ENCODE peak calls at places on chromosomes 2 and 18, in five cellular contexts. One of them, this sample, is unnamed.

GRCh38 chr2:148552675-148553331 is 91.7 kb upstream of the EPC2 start:
- DNase-seq in IMR-90: peak
- DNase-seq in K562: no peak
- DNase-seq in GM12878: no peak
- DNase-seq in HepG2: no peak
- DNase-seq in this sample: no peak

GRCh38 chr2:235501663-235502009 is 7.8 kb downstream of the AGAP1 start:
- DNase-seq in IMR-90: no peak
- DNase-seq in K562: no peak
- DNase-seq in HepG2: no peak
- DNase-seq in GM12878: no peak
- DNase-seq in this sample: no peak

GRCh38 chr2:6692061-6692460 is 173.6 kb downstream of the CMPK2 start:
- DNase-seq in K562: no peak
- DNase-seq in GM12878: no peak
- DNase-seq in HepG2: no peak
- DNase-seq in IMR-90: no peak
- DNase-seq in this sample: no peak

GRCh38 chr18:76756491-76757288 is 65.7 kb upstream of the ZNF236 start:
- DNase-seq in GM12878: no peak
- DNase-seq in HepG2: peak
- DNase-seq in K562: no peak
- DNase-seq in IMR-90: no peak
- DNase-seq in this sample: no peak

GRCh38 chr2:86417961-86418360 is 23.2 kb upstream of the KDM3A start:
- DNase-seq in IMR-90: peak
- DNase-seq in K562: no peak
- DNase-seq in GM12878: no peak
- DNase-seq in HepG2: no peak
- DNase-seq in this sample: no peak

GRCh38 chr2:107001964-107002696 is 116.2 kb upstream of the ST6GAL2 start:
- DNase-seq in K562: no peak
- DNase-seq in HepG2: no peak
- DNase-seq in IMR-90: peak
- DNase-seq in GM12878: no peak
- DNase-seq in this sample: peak

GRCh38 chr18:55863876-55864275 is 275.9 kb upstream of the TCF4 start:
- DNase-seq in IMR-90: peak
- DNase-seq in HepG2: no peak
- DNase-seq in K562: no peak
- DNase-seq in GM12878: no peak
- DNase-seq in this sample: no peak

GRCh38 chr18:36162981-36163380 is 24.3 kb upstream of the MOCOS start:
- DNase-seq in GM12878: no peak
- DNase-seq in IMR-90: peak
- DNase-seq in K562: no peak
- DNase-seq in HepG2: no peak
- DNase-seq in this sample: no peak

GRCh38 chr2:215613265-215613664 is 177.4 kb upstream of the FN1 start:
- DNase-seq in GM12878: no peak
- DNase-seq in K562: no peak
- DNase-seq in IMR-90: peak
- DNase-seq in HepG2: no peak
- DNase-seq in this sample: no peak

GRCh38 chr18:63689064-63689463 is 13.7 kb upstream of the SERPINB11 start:
- DNase-seq in HepG2: no peak
- DNase-seq in K562: no peak
- DNase-seq in IMR-90: no peak
- DNase-seq in GM12878: no peak
- DNase-seq in this sample: no peak

GRCh38 chr2:43027103-43027482 is 199.3 kb downstream of the ZFP36L2 start:
- DNase-seq in HepG2: no peak
- DNase-seq in GM12878: no peak
- DNase-seq in K562: no peak
- DNase-seq in IMR-90: no peak
- DNase-seq in this sample: no peak

GRCh38 chr2:96685592-96686459 is 43.3 kb downstream of the FER1L5 start:
- DNase-seq in IMR-90: no peak
- DNase-seq in GM12878: no peak
- DNase-seq in K562: peak
- DNase-seq in HepG2: peak
- DNase-seq in this sample: no peak

GRCh38 chr2:220365023-220365422 is 737.6 kb downstream of the SLC4A3 start:
- DNase-seq in GM12878: no peak
- DNase-seq in IMR-90: peak
- DNase-seq in K562: no peak
- DNase-seq in HepG2: no peak
- DNase-seq in this sample: no peak

GRCh38 chr2:105236060-105236424 is 5.5 kb upstream of the GPR45 start:
- DNase-seq in IMR-90: no peak
- DNase-seq in K562: no peak
- DNase-seq in HepG2: no peak
- DNase-seq in GM12878: no peak
- DNase-seq in this sample: no peak
- TF ChIP-seq USF2 in IMR-90: no peak
- TF ChIP-seq USF2 in K562: no peak
- TF ChIP-seq USF2 in HepG2: no peak
- TF ChIP-seq USF2 in GM12878: no peak
- TF ChIP-seq USF2 in this sample: no peak

GRCh38 chr2:172195836-172196376 is 93.2 kb upstream of the DLX2 start:
- DNase-seq in K562: no peak
- DNase-seq in IMR-90: no peak
- DNase-seq in HepG2: no peak
- DNase-seq in GM12878: no peak
- DNase-seq in this sample: no peak
- TF ChIP-seq SMC3 in K562: no peak
- TF ChIP-seq SMC3 in IMR-90: no peak
- TF ChIP-seq SMC3 in HepG2: no peak
- TF ChIP-seq SMC3 in GM12878: no peak
- TF ChIP-seq SMC3 in this sample: no peak

GRCh38 chr18:32092422-32093105 is 890 bp downstream of the RNF138 start:
- DNase-seq in HepG2: peak
- DNase-seq in GM12878: peak
- DNase-seq in K562: peak
- DNase-seq in IMR-90: peak
- DNase-seq in this sample: peak

GRCh38 chr18:32093523-32093922 is 1.8 kb downstream of the RNF138 start:
- DNase-seq in GM12878: no peak
- DNase-seq in HepG2: peak
- DNase-seq in IMR-90: peak
- DNase-seq in K562: peak
- DNase-seq in this sample: peak

GRCh38 chr18:32091724-32092421 is at the start of gene RNF138:
- DNase-seq in HepG2: peak
- DNase-seq in GM12878: peak
- DNase-seq in IMR-90: peak
- DNase-seq in K562: peak
- DNase-seq in this sample: peak

GRCh38 chr18:32091325-32091723 is 350 bp upstream of the RNF138 start:
- DNase-seq in HepG2: no peak
- DNase-seq in GM12878: no peak
- DNase-seq in K562: no peak
- DNase-seq in IMR-90: no peak
- DNase-seq in this sample: no peak

DNA sequence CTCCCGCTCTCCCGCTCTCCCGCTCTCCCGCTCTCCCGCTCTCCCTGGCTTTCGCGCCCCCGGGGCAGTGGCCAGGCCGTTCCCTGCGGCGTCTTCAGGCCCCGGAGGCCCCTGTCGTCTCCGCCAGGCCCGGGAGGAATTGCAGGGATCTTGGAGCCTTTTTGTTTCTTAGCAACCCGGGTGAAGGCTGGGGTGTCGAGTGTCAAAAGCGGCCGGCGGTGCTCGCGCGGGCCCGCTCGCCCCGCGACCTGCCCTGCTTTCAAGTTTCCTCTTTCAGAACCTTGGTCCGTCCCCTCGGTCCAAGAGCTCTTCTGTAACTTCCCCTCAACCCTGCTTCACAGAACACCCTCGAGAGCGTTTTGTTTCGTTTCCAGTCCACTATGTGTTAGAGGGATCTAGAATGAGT is 1.4 kb downstream of the RNF138 start:
- DNase-seq in IMR-90: peak
- DNase-seq in GM12878: no peak
- DNase-seq in K562: no peak
- DNase-seq in HepG2: peak
- DNase-seq in this sample: peak
- TF ChIP-seq CEBPB in IMR-90: no peak
- TF ChIP-seq CEBPB in GM12878: no peak
- TF ChIP-seq CEBPB in K562: no peak
- TF ChIP-seq CEBPB in HepG2: no peak
- TF ChIP-seq CEBPB in this sample: no peak

GRCh38 chr2:217930783-217931563 is 71.8 kb downstream of the TNS1 start:
- DNase-seq in IMR-90: no peak
- DNase-seq in GM12878: no peak
- DNase-seq in K562: no peak
- DNase-seq in HepG2: no peak
- DNase-seq in this sample: no peak

GRCh38 chr2:217929294-217929671 is 73.5 kb downstream of the TNS1 start:
- DNase-seq in IMR-90: no peak
- DNase-seq in K562: no peak
- DNase-seq in HepG2: no peak
- DNase-seq in GM12878: no peak
- DNase-seq in this sample: no peak

GRCh38 chr2:217931846-217932560 is 70.8 kb downstream of the TNS1 start:
- DNase-seq in GM12878: no peak
- DNase-seq in HepG2: no peak
- DNase-seq in K562: no peak
- DNase-seq in IMR-90: no peak
- DNase-seq in this sample: no peak

GRCh38 chr2:217928324-217929293 is 74.2 kb downstream of the TNS1 start:
- DNase-seq in IMR-90: no peak
- DNase-seq in GM12878: no peak
- DNase-seq in HepG2: no peak
- DNase-seq in K562: no peak
- DNase-seq in this sample: no peak

GRCh38 chr2:217929757-217930707 is 72.8 kb downstream of the TNS1 start:
- DNase-seq in GM12878: no peak
- DNase-seq in K562: no peak
- DNase-seq in IMR-90: peak
- DNase-seq in HepG2: peak
- DNase-seq in this sample: no peak
- TF ChIP-seq USF2 in GM12878: no peak
- TF ChIP-seq USF2 in K562: no peak
- TF ChIP-seq USF2 in IMR-90: no peak
- TF ChIP-seq USF2 in HepG2: no peak
- TF ChIP-seq USF2 in this sample: no peak

DNA sequence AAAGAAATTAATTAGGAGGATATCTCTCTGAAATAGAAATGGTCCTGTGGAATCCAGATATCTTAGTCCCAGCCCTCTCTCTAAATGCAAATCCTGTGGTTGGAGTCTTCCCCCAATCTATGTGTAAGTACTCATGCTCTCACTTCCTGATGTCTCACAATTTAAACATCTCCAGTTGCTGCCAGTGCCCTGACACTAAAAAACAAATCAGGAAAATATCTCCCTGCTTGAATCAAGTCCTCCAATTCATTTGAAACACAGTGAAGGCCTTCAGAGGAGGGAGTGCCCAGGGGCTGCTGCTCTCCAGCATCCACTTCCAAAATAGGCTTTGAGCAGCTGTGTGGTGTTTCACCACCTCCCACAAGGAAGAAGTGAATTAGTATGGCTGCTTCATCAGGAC is 413.8 kb downstream of the RAD51AP2 start:
- DNase-seq in K562: no peak
- DNase-seq in GM12878: no peak
- DNase-seq in HepG2: no peak
- DNase-seq in IMR-90: peak
- DNase-seq in this sample: no peak
- TF ChIP-seq SMC3 in K562: no peak
- TF ChIP-seq SMC3 in GM12878: no peak
- TF ChIP-seq SMC3 in HepG2: no peak
- TF ChIP-seq SMC3 in IMR-90: no peak
- TF ChIP-seq SMC3 in this sample: no peak

GRCh38 chr2:158458617-158458920 is 1.8 kb downstream of the PKP4 start:
- DNase-seq in K562: no peak
- DNase-seq in GM12878: no peak
- DNase-seq in HepG2: peak
- DNase-seq in IMR-90: peak
- DNase-seq in this sample: no peak

GRCh38 chr2:158459161-158460003 is 2.6 kb downstream of the PKP4 start:
- DNase-seq in HepG2: peak
- DNase-seq in GM12878: no peak
- DNase-seq in IMR-90: no peak
- DNase-seq in K562: no peak
- DNase-seq in this sample: peak

GRCh38 chr2:158457826-158458616 is 1.3 kb downstream of the PKP4 start:
- DNase-seq in HepG2: peak
- DNase-seq in GM12878: no peak
- DNase-seq in IMR-90: peak
- DNase-seq in K562: peak
- DNase-seq in this sample: peak

GRCh38 chr2:158463496-158464095 is 6.8 kb downstream of the PKP4 start:
- DNase-seq in HepG2: no peak
- DNase-seq in IMR-90: no peak
- DNase-seq in K562: no peak
- DNase-seq in GM12878: no peak
- DNase-seq in this sample: no peak

GRCh38 chr2:158460632-158461297 is 4.0 kb downstream of the PKP4 start:
- DNase-seq in GM12878: no peak
- DNase-seq in IMR-90: no peak
- DNase-seq in K562: no peak
- DNase-seq in HepG2: peak
- DNase-seq in this sample: no peak
- TF ChIP-seq CEBPB in GM12878: no peak
- TF ChIP-seq CEBPB in IMR-90: peak
- TF ChIP-seq CEBPB in K562: no peak
- TF ChIP-seq CEBPB in HepG2: no peak
- TF ChIP-seq CEBPB in this sample: no peak

DNA sequence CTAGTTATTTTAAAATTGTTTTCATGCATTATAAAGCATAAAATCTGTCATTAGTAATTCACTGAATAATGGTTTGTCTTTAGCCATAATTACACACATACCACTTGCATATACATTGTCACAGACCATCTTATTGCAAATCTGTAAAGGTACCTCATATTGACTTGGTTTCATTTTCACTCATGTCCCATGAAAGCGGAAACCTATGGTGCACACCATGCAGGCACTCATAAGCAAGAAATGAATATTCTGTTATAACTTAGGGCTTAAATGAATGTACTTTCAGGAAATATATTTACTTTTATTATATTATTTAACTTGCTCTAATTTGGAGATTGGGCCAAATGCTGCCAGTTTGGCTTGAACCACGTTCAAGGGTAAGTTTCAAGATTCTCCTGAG is 29.2 kb upstream of the STK17B start:
- DNase-seq in K562: no peak
- DNase-seq in IMR-90: no peak
- DNase-seq in GM12878: peak
- DNase-seq in HepG2: no peak
- DNase-seq in this sample: no peak
- TF ChIP-seq USF2 in K562: no peak
- TF ChIP-seq USF2 in IMR-90: no peak
- TF ChIP-seq USF2 in GM12878: no peak
- TF ChIP-seq USF2 in HepG2: no peak
- TF ChIP-seq USF2 in this sample: no peak

GRCh38 chr18:111292-112014 is 46.9 kb upstream of the USP14 start:
- DNase-seq in GM12878: no peak
- DNase-seq in K562: peak
- DNase-seq in IMR-90: peak
- DNase-seq in HepG2: peak
- DNase-seq in this sample: peak
- TF ChIP-seq SMC3 in GM12878: no peak
- TF ChIP-seq SMC3 in K562: no peak
- TF ChIP-seq SMC3 in IMR-90: no peak
- TF ChIP-seq SMC3 in HepG2: no peak
- TF ChIP-seq SMC3 in this sample: no peak

GRCh38 chr2:127324635-127325034 is 30.7 kb upstream of the ERCC3 start:
- DNase-seq in HepG2: peak
- DNase-seq in IMR-90: peak
- DNase-seq in GM12878: no peak
- DNase-seq in K562: peak
- DNase-seq in this sample: peak
- TF ChIP-seq CEBPB in HepG2: peak
- TF ChIP-seq CEBPB in IMR-90: no peak
- TF ChIP-seq CEBPB in GM12878: no peak
- TF ChIP-seq CEBPB in K562: no peak
- TF ChIP-seq CEBPB in this sample: no peak

This sample was measured in A549.